ENCODE peak calls at places on chromosomes 6 and 20, in six cellular contexts. One of them, this sample, is unnamed.

GRCh38 chr6:1802495-1803395 is 193.0 kb downstream of the FOXC1 start:
- ATAC-seq in A549: no peak
- ATAC-seq in upper lobe of left lung: no peak
- ATAC-seq in HepG2: no peak
- ATAC-seq in K562: no peak
- ATAC-seq in GM12878: no peak
- ATAC-seq in this sample: no peak

GRCh38 chr6:125066964-125067363 is 86.6 kb upstream of the TPD52L1 start:
- ATAC-seq in A549: no peak
- ATAC-seq in upper lobe of left lung: no peak
- ATAC-seq in HepG2: no peak
- ATAC-seq in K562: peak
- ATAC-seq in GM12878: no peak
- ATAC-seq in this sample: no peak

GRCh38 chr6:81735756-81736380 is 16.6 kb downstream of the TENT5A start:
- ATAC-seq in A549: no peak
- ATAC-seq in upper lobe of left lung: no peak
- ATAC-seq in HepG2: no peak
- ATAC-seq in K562: no peak
- ATAC-seq in GM12878: no peak
- ATAC-seq in this sample: no peak

GRCh38 chr20:10286356-10286755 is 67.7 kb downstream of the SNAP25 start:
- ATAC-seq in A549: no peak
- ATAC-seq in upper lobe of left lung: no peak
- ATAC-seq in HepG2: no peak
- ATAC-seq in K562: no peak
- ATAC-seq in GM12878: no peak
- ATAC-seq in this sample: no peak

GRCh38 chr6:38714239-38715015 is 684 bp upstream of the DNAH8 start:
- ATAC-seq in A549: no peak
- ATAC-seq in upper lobe of left lung: no peak
- ATAC-seq in HepG2: no peak
- ATAC-seq in K562: peak
- ATAC-seq in GM12878: peak
- ATAC-seq in this sample: no peak

GRCh38 chr6:139161817-139162284 is 27.0 kb downstream of the HECA start:
- ATAC-seq in A549: no peak
- ATAC-seq in upper lobe of left lung: no peak
- ATAC-seq in HepG2: no peak
- ATAC-seq in K562: no peak
- ATAC-seq in GM12878: peak
- ATAC-seq in this sample: no peak

GRCh38 chr6:148735996-148736395 is 10.8 kb upstream of the UST start:
- ATAC-seq in A549: no peak
- ATAC-seq in upper lobe of left lung: peak
- ATAC-seq in HepG2: no peak
- ATAC-seq in K562: no peak
- ATAC-seq in GM12878: peak
- ATAC-seq in this sample: no peak

GRCh38 chr6:167111597-167111996 is 11.3 kb upstream of the CCR6 start:
- ATAC-seq in A549: no peak
- ATAC-seq in upper lobe of left lung: no peak
- ATAC-seq in HepG2: no peak
- ATAC-seq in K562: no peak
- ATAC-seq in GM12878: no peak
- ATAC-seq in this sample: no peak

GRCh38 chr6:16471222-16471784 is 232.9 kb downstream of the GMPR start:
- ATAC-seq in A549: no peak
- ATAC-seq in upper lobe of left lung: no peak
- ATAC-seq in HepG2: no peak
- ATAC-seq in K562: no peak
- ATAC-seq in GM12878: peak
- ATAC-seq in this sample: no peak

GRCh38 chr6:124795879-124796838 is 166.1 kb upstream of the RNF217 start:
- ATAC-seq in A549: no peak
- ATAC-seq in upper lobe of left lung: no peak
- ATAC-seq in HepG2: peak
- ATAC-seq in K562: peak
- ATAC-seq in GM12878: peak
- ATAC-seq in this sample: no peak

GRCh38 chr6:323730-324088 is 31.4 kb downstream of the DUSP22 start:
- ATAC-seq in A549: no peak
- ATAC-seq in upper lobe of left lung: no peak
- ATAC-seq in HepG2: no peak
- ATAC-seq in K562: no peak
- ATAC-seq in GM12878: no peak
- ATAC-seq in this sample: no peak

GRCh38 chr6:166989427-166990034 is 9.7 kb upstream of the CEP43 start:
- ATAC-seq in A549: peak
- ATAC-seq in upper lobe of left lung: peak
- ATAC-seq in HepG2: peak
- ATAC-seq in K562: peak
- ATAC-seq in GM12878: peak
- ATAC-seq in this sample: no peak

GRCh38 chr20:25725639-25726038 is 29.0 kb upstream of the ZNF337 start:
- ATAC-seq in A549: no peak
- ATAC-seq in upper lobe of left lung: no peak
- ATAC-seq in HepG2: no peak
- ATAC-seq in K562: no peak
- ATAC-seq in GM12878: no peak
- ATAC-seq in this sample: no peak

GRCh38 chr20:38950254-38950653 is 11.9 kb upstream of the DHX35 start:
- ATAC-seq in A549: no peak
- ATAC-seq in upper lobe of left lung: no peak
- ATAC-seq in HepG2: no peak
- ATAC-seq in K562: no peak
- ATAC-seq in GM12878: no peak
- ATAC-seq in this sample: no peak

GRCh38 chr20:10521068-10521834 is 86.1 kb downstream of the SLX4IP start:
- ATAC-seq in A549: peak
- ATAC-seq in upper lobe of left lung: peak
- ATAC-seq in HepG2: peak
- ATAC-seq in K562: no peak
- ATAC-seq in GM12878: peak
- ATAC-seq in this sample: no peak

GRCh38 chr20:62147528-62147927 is 4.0 kb downstream of the SS18L1 start:
- ATAC-seq in A549: no peak
- ATAC-seq in upper lobe of left lung: no peak
- ATAC-seq in HepG2: no peak
- ATAC-seq in K562: no peak
- ATAC-seq in GM12878: no peak
- ATAC-seq in this sample: no peak

GRCh38 chr20:62151225-62151624 is 7.7 kb downstream of the SS18L1 start:
- ATAC-seq in A549: no peak
- ATAC-seq in upper lobe of left lung: no peak
- ATAC-seq in HepG2: no peak
- ATAC-seq in K562: no peak
- ATAC-seq in GM12878: no peak
- ATAC-seq in this sample: no peak

GRCh38 chr20:62150236-62150575 is 6.6 kb downstream of the SS18L1 start:
- ATAC-seq in A549: no peak
- ATAC-seq in upper lobe of left lung: no peak
- ATAC-seq in HepG2: no peak
- ATAC-seq in K562: no peak
- ATAC-seq in GM12878: no peak
- ATAC-seq in this sample: no peak

GRCh38 chr20:62148908-62149314 is 5.3 kb downstream of the SS18L1 start:
- ATAC-seq in A549: no peak
- ATAC-seq in upper lobe of left lung: no peak
- ATAC-seq in HepG2: peak
- ATAC-seq in K562: no peak
- ATAC-seq in GM12878: no peak
- ATAC-seq in this sample: no peak

DNA sequence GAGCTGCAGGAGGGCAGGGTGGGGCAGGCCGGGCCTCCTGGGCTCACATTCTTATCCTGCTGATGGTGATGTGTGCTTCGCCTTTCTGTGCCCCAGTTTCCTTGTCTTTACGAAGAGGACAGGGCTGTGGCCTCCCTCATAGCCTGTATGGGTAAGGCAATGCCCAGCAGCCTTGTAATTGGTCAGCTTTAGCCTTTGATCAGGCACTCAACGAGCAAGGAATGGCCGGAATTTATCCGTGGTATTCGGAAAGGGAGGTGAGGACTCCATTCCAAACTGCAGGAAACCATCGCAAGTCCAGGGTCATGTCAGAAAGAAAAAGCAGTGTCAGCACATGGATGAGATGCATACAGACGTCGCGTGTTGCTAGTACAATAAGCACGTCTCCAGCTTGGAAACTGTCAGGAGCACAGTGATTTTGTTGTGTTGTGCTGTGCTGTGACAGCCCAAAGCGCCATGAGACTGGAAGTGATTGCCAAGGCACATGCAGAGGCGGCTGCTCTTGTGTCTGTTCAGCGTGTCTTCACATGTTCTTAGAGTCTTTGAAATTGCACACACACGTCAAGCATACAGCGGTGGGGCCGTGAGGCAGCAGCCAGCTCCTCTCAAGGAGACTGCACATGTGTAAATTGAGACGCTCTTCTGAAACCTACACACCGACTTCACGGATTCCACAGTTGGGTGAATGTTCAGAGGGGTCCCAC is 6.1 kb downstream of the SS18L1 start:
- ATAC-seq in A549: no peak
- ATAC-seq in upper lobe of left lung: no peak
- ATAC-seq in HepG2: peak
- ATAC-seq in K562: no peak
- ATAC-seq in GM12878: no peak
- ATAC-seq in this sample: no peak
- TF ChIP-seq EP300 in A549: no peak
- TF ChIP-seq EP300 in upper lobe of left lung: no peak
- TF ChIP-seq EP300 in HepG2: no peak
- TF ChIP-seq EP300 in K562: no peak
- TF ChIP-seq EP300 in GM12878: no peak
- TF ChIP-seq EP300 in this sample: no peak

GRCh38 chr20:63032861-63033634 is 26.3 kb upstream of the BHLHE23 start:
- ATAC-seq in A549: peak
- ATAC-seq in upper lobe of left lung: no peak
- ATAC-seq in HepG2: no peak
- ATAC-seq in K562: no peak
- ATAC-seq in GM12878: peak
- ATAC-seq in this sample: no peak
- TF ChIP-seq EP300 in A549: no peak
- TF ChIP-seq EP300 in upper lobe of left lung: no peak
- TF ChIP-seq EP300 in HepG2: no peak
- TF ChIP-seq EP300 in K562: no peak
- TF ChIP-seq EP300 in GM12878: no peak
- TF ChIP-seq EP300 in this sample: no peak

DNA sequence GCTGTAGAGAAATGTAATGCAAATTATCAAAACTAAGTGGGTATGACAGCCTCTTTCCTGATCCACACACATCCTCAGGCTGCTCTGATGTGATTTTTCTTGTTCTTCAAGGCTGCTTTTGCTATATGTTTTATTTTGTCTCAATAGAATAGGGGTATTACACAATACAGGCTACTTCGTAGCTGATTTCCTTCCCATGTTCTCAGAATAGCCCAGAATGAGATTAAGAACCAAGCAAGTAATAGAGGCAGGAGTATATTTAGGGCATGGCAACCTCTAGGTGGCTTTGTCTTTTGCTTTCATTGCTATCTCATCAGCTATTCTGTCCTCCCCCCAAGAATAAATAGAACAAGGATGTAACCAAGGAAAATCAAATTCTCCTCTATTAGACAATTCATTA is 241.8 kb downstream of the ALDH8A1 start:
- ATAC-seq in A549: no peak
- ATAC-seq in upper lobe of left lung: no peak
- ATAC-seq in HepG2: no peak
- ATAC-seq in K562: no peak
- ATAC-seq in GM12878: no peak
- ATAC-seq in this sample: no peak
- TF ChIP-seq EP300 in A549: no peak
- TF ChIP-seq EP300 in upper lobe of left lung: no peak
- TF ChIP-seq EP300 in HepG2: no peak
- TF ChIP-seq EP300 in K562: no peak
- TF ChIP-seq EP300 in GM12878: no peak
- TF ChIP-seq EP300 in this sample: no peak

DNA sequence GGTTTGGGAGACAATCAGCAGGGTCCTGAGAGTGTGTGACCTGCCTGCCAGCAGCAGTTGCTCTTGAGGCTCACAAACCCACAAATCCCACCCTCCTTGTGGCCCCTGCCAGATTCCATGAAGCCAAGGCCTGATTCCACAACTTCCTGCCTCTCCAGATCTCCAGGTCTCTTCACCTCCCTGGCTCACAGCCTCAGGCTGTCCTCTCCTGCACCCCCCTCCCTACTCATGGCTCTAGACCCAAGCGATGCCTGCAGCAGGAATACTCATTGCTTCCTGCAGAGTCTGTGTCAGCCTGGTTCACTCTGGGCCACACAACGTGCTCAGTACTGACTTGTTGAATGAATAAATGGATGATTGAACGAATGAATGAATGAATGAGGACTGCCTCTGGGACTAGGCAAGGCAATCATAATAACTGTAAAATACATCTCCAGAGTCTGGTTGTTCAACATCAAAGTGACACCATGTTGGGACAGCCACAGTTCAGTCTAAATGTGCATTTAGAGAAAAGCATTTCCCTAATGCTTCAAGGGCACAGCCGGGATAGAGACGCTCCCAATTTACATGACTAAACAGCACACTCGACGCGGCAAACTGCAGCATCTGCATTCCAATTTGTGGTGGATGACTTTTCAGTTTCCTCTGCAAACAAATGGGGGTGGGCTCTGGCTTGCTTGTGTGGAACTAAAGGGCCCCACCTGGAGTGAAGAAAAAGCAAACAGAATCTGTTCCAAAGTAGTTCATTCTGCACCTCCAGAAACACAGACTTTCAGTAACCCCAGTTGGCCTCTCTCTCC is 139.8 kb downstream of the GRM4 start:
- ATAC-seq in A549: no peak
- ATAC-seq in upper lobe of left lung: no peak
- ATAC-seq in HepG2: no peak
- ATAC-seq in K562: no peak
- ATAC-seq in GM12878: no peak
- ATAC-seq in this sample: no peak
- TF ChIP-seq EP300 in A549: no peak
- TF ChIP-seq EP300 in upper lobe of left lung: no peak
- TF ChIP-seq EP300 in HepG2: no peak
- TF ChIP-seq EP300 in K562: no peak
- TF ChIP-seq EP300 in GM12878: no peak
- TF ChIP-seq EP300 in this sample: no peak

DNA sequence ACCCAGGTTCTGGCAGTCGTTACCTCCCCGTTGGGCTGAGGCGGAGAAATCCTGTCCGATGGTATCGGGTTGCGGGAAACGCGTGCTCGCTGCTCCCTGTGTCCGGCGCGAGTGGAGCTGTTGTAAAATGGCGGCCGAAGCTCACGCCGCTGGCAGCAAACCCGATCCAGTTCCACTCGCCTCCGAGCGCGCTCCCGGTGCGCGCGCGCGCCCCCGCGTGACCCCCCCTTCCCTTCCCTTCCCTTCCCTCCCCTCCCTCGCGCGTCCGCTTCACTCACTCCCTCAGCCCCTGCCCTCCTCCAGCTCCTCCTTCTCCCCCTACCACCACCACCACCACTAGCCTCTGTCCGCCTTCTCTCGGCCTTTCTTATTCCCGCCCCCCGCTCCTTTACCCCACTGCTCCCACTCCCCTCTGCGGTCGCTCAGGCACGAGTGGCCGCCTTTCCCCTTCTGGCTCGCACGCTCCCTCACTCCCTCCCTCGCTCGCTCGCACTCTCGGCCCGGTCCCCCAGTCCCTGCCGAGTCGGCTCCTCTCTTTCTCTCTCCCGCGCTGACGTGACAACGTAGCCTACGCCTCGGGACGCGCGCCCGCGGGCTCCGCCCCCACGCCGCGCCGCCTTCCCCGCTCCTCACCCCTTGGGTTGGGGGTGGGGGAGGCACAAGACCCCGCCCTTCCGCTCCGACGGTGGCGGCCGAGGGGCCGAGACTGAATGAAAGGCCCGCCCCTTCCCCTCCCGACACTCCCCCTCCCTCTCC is at the start of gene SYNCRIP:
- ATAC-seq in A549: peak
- ATAC-seq in upper lobe of left lung: peak
- ATAC-seq in HepG2: peak
- ATAC-seq in K562: peak
- ATAC-seq in GM12878: peak
- ATAC-seq in this sample: peak
- TF ChIP-seq EP300 in A549: no peak
- TF ChIP-seq EP300 in upper lobe of left lung: no peak
- TF ChIP-seq EP300 in HepG2: no peak
- TF ChIP-seq EP300 in K562: peak
- TF ChIP-seq EP300 in GM12878: no peak
- TF ChIP-seq EP300 in this sample: no peak

This sample was measured in gastroesophageal sphincter.